ENCODE peak calls at places on chromosomes 16 and 17, in seven cellular contexts. J is caudate nucleus; S is lung; D is stimulated activated CD8-positive, alpha-beta memory T cell treated with anti-CD3 and anti-CD28 coated beads, Interleukin-7, amount 100 ng/mL, for 1 hour; Z is T-helper 1 cell; F is MG63; U is germinal center. E is an unnamed sample.

GRCh38 chr17:82313195-82314011 is 4.0 kb downstream of the CD7 start:
- DNase-seq in D (no peak), U (no peak), J (no peak), Z (no peak), F (no peak), S (no peak), E (no peak)

GRCh38 chr16:84144859-84145639 is at the start of the genes DNAAF1 and HSDL1:
- DNase-seq in D (peak), J (peak), S (peak), Z (peak), U (peak), F (peak), E (peak)

GRCh38 chr16:80580109-80580832 is 39.5 kb downstream of the DYNLRB2 start:
- DNase-seq in F (no peak), S (no peak), U (peak), D (peak), Z (peak), J (no peak), E (no peak)

GRCh38 chr16:64390102-64390501 is 731.8 kb downstream of the CDH11 start:
- DNase-seq in U (no peak), F (no peak), S (no peak), D (no peak), J (no peak), Z (no peak), E (no peak)

GRCh38 chr16:75580-76501 is 2.2 kb upstream of the MPG start:
- DNase-seq in D (no peak), S (peak), U (no peak), Z (no peak), F (peak), J (no peak), E (no peak)

GRCh38 chr16:88681709-88682451 is 4.4 kb downstream of the SNAI3 start:
- DNase-seq in Z (peak), J (no peak), F (peak), D (no peak), U (peak), S (peak), E (no peak)

GRCh38 chr17:28760987-28761562 is 17.3 kb downstream of the TRAF4 start:
- DNase-seq in F (peak), J (no peak), S (peak), D (no peak), U (no peak), Z (no peak), E (no peak)

GRCh38 chr16:86515420-86515779 is 5.1 kb downstream of the FOXF1 start:
- DNase-seq in Z (no peak), D (no peak), U (no peak), S (no peak), J (no peak), F (peak), E (no peak)

GRCh38 chr16:4370570-4371480 is 823 bp upstream of the VASN start:
- DNase-seq in D (no peak), Z (no peak), U (no peak), F (peak), S (peak), J (no peak), E (no peak)

GRCh38 chr17:75822119-75822799 is 21.9 kb downstream of the UNC13D start:
- DNase-seq in D (no peak), Z (no peak), S (peak), J (no peak), U (no peak), F (no peak), E (no peak)

E was measured in SHP77.